ENCODE peak calls at places on chromosomes 3 and 15, in nine cellular contexts. W is astrocyte, X is substantia nigra, T is Peyer's patch, L is psoas muscle, V is ovary, M is Panc1, O is IMR-90, A is heart right ventricle. B is an unnamed sample.

GRCh38 chr3:141302364-141303141 is 65.8 kb upstream of the ZBTB38 start:
- DNase-seq in V (no peak), O (peak), W (peak), A (no peak), M (no peak), T (no peak), L (no peak), X (no peak), B (no peak)

GRCh38 chr3:44248152-44248551 is 6.5 kb downstream of the TOPAZ1 start:
- DNase-seq in L (no peak), X (no peak), O (no peak), M (no peak), V (no peak), A (no peak), W (no peak), T (no peak), B (no peak)

GRCh38 chr3:24259901-24260512 is 234.6 kb downstream of the THRB start:
- DNase-seq in X (no peak), A (no peak), L (peak), W (peak), M (no peak), O (peak), T (no peak), V (no peak), B (no peak)

GRCh38 chr3:168696119-168696518 is 600.4 kb upstream of the GOLIM4 start:
- DNase-seq in O (no peak), L (no peak), X (no peak), T (no peak), W (no peak), M (no peak), A (no peak), V (no peak), B (no peak)

GRCh38 chr15:51866751-51867150 is 37.3 kb downstream of the TMOD3 start:
- DNase-seq in L (no peak), X (no peak), M (no peak), T (no peak), W (no peak), O (no peak), V (no peak), A (no peak), B (no peak)

GRCh38 chr15:92393287-92393993 is at the start of gene ST8SIA2:
- DNase-seq in W (peak), L (peak), T (no peak), V (no peak), M (no peak), X (no peak), O (no peak), A (peak), B (no peak)

GRCh38 chr3:30609930-30610701 is 3.7 kb downstream of the TGFBR2 start:
- DNase-seq in L (no peak), M (no peak), X (no peak), W (no peak), O (no peak), T (no peak), A (no peak), V (no peak), B (no peak)

GRCh38 chr15:41887161-41887560 is 6.7 kb downstream of the SPTBN5 start:
- DNase-seq in O (no peak), M (no peak), T (no peak), L (no peak), A (no peak), V (no peak), X (no peak), W (no peak), B (no peak)

GRCh38 chr3:188272481-188273372 is 118.8 kb downstream of the LPP start:
- DNase-seq in X (no peak), O (peak), A (no peak), M (peak), T (no peak), V (no peak), W (peak), L (no peak), B (no peak)

GRCh38 chr3:50503947-50504346 is 513 bp upstream of the CACNA2D2 start:
- DNase-seq in A (no peak), X (no peak), W (no peak), M (no peak), O (no peak), V (no peak), L (no peak), T (no peak), B (no peak)

GRCh38 chr3:86988986-86989385 is 2.0 kb downstream of the VGLL3 start:
- DNase-seq in W (no peak), O (no peak), X (no peak), M (no peak), T (no peak), L (no peak), A (no peak), V (no peak), B (no peak)

GRCh38 chr3:174253221-174253620 is 605.9 kb upstream of the NAALADL2 start:
- DNase-seq in A (no peak), M (no peak), T (no peak), X (no peak), O (no peak), V (no peak), W (no peak), L (no peak), B (no peak)

GRCh38 chr3:40566699-40567098 is 41.9 kb downstream of the ZNF621 start:
- DNase-seq in W (no peak), T (no peak), V (no peak), X (no peak), M (no peak), O (no peak), L (no peak), A (no peak), B (no peak)

GRCh38 chr15:67843092-67843501 is 3.3 kb upstream of the RNU6-1 start:
- DNase-seq in V (peak), A (no peak), L (no peak), X (no peak), M (no peak), T (no peak), O (no peak), W (no peak), B (no peak)

GRCh38 chr3:9422712-9423424 is 25.5 kb downstream of the SETD5 start:
- DNase-seq in X (peak), O (peak), W (peak), A (peak), M (peak), T (peak), L (peak), V (peak), B (peak)

GRCh38 chr15:66701422-66702034 is 508 bp upstream of the SMAD6 start:
- DNase-seq in L (peak), W (peak), A (peak), M (no peak), V (peak), X (no peak), O (no peak), T (peak), B (no peak)

GRCh38 chr15:78542647-78543046 is 2.4 kb downstream of the PSMA4 start:
- DNase-seq in A (no peak), W (no peak), O (no peak), M (no peak), X (no peak), L (no peak), T (no peak), V (no peak), B (no peak)

GRCh38 chr15:78538358-78538757 is 1.9 kb upstream of the PSMA4 start:
- DNase-seq in M (no peak), L (no peak), V (no peak), X (no peak), W (no peak), A (no peak), O (no peak), T (no peak), B (no peak)

GRCh38 chr15:78540135-78540954 is at the start of gene PSMA4:
- DNase-seq in V (peak), L (peak), W (peak), A (peak), M (peak), O (peak), X (peak), T (peak), B (peak)

GRCh38 chr15:78541744-78542034 is 1.4 kb downstream of the PSMA4 start:
- DNase-seq in O (no peak), L (no peak), W (no peak), A (no peak), V (no peak), M (no peak), X (no peak), T (no peak), B (no peak)

DNA sequence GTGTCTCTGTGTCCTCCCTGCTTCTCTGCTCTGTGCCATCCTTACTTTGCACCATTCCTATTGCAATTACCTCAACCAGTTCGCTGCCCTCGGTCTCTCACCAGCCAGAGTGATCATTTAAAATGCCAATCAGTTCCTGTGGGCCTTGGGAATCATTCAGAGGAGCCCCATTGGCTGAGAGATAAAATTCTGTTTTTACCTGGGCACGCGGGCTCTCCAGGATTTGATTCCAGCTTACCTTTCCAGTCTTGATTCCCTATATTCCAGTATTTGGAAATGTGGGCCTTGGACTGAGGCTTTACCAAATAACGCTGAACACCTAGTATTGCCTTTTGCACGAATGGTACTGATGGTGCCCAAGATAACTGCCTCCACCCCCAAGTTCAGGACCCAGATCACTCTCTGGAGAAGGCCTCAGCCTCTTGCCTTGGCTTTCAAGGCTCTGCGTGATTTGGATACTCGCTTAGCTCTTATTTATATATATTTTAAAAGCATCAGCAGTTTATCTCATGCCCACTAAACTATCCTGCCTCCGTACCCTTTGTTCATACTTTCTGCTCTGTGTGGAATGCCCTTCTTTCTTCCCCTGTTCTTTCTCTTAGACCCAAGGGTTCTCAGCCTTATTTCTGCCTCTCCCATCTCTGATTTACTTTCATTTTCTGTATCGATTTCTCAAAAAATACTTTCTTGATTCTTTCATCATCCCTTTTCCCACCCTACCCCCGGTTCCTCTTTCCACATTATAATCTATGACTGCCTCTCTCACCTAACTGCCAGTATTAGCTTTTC is 905 bp downstream of the PSMA4 start:
- DNase-seq in T (no peak), L (no peak), O (peak), W (no peak), M (no peak), V (no peak), A (no peak), X (no peak), B (no peak)
- H3K27ac ChIP-seq in T (peak), L (peak), O (peak), W (peak), M (peak), V (peak), A (peak), X (peak), B (peak)

GRCh38 chr15:99424131-99424571 is 141.6 kb upstream of the MEF2A start:
- DNase-seq in T (no peak), A (no peak), L (no peak), O (no peak), V (peak), M (no peak), W (no peak), X (no peak), B (no peak)
- H3K27ac ChIP-seq in T (no peak), A (peak), L (peak), O (no peak), V (no peak), M (no peak), W (no peak), X (no peak), B (peak)

GRCh38 chr15:35702946-35703495 is 157.1 kb upstream of the DPH6 start:
- DNase-seq in T (no peak), X (no peak), L (no peak), A (no peak), M (no peak), V (no peak), O (no peak), W (no peak), B (no peak)
- H3K27ac ChIP-seq in T (no peak), X (no peak), L (no peak), A (no peak), M (no peak), V (no peak), O (no peak), W (no peak), B (no peak)

DNA sequence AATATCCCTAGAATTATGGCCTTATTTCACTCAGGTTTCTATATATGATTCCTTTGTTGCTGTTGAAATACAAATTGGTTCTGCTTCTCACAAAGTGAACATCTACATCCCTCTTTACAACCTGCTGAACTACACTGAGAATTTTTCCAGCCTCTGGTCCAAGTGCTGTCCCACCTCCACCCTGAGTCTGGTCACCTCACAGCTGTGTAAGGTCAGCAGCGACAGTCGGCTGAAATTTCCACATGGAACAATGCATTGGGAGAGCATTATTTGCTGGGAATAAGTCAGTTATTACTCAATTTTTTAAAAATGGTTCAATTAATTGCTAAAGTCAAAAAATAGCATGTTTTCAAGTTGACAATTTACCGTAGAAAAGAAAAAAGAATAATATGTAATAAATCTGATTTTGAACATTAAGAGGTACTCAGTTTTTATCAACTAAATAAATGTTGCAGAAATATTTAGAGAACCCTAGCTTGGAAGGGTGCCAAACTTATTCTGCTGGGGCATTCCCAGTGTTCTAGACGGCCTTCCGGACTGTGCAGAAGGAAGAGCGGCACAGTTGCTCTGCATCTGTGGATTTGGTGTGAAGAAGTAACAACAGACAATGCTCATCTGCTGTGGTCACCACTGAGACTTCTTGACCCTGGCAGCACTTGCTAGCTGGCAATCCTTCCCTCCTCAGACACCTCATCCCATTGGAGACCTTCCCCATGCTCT is 1.8 kb downstream of the HCLS1 start:
- DNase-seq in A (no peak), O (no peak), L (no peak), W (no peak), M (no peak), X (no peak), V (no peak), T (no peak), B (no peak)
- H3K27ac ChIP-seq in A (peak), O (no peak), L (no peak), W (no peak), M (no peak), X (no peak), V (no peak), T (peak), B (no peak)

GRCh38 chr3:52477076-52477895 is 17.9 kb upstream of the STAB1 start:
- DNase-seq in O (no peak), V (no peak), L (no peak), X (no peak), M (no peak), W (no peak), T (no peak), A (no peak), B (no peak)
- H3K27ac ChIP-seq in O (no peak), V (no peak), L (no peak), X (no peak), M (no peak), W (no peak), T (no peak), A (no peak), B (no peak)

GRCh38 chr3:179958759-179959158 is 78.0 kb downstream of the PEX5L start:
- DNase-seq in T (no peak), A (no peak), L (no peak), W (no peak), M (no peak), X (no peak), V (no peak), O (no peak), B (no peak)
- H3K27ac ChIP-seq in T (no peak), A (no peak), L (no peak), W (no peak), M (no peak), X (no peak), V (no peak), O (no peak), B (no peak)

GRCh38 chr3:186097317-186097662 is 11.6 kb downstream of the ETV5 start:
- DNase-seq in X (no peak), W (no peak), A (no peak), V (no peak), M (no peak), T (no peak), O (no peak), L (no peak), B (no peak)
- H3K27ac ChIP-seq in X (no peak), W (no peak), A (no peak), V (no peak), M (peak), T (no peak), O (no peak), L (no peak), B (peak)

DNA sequence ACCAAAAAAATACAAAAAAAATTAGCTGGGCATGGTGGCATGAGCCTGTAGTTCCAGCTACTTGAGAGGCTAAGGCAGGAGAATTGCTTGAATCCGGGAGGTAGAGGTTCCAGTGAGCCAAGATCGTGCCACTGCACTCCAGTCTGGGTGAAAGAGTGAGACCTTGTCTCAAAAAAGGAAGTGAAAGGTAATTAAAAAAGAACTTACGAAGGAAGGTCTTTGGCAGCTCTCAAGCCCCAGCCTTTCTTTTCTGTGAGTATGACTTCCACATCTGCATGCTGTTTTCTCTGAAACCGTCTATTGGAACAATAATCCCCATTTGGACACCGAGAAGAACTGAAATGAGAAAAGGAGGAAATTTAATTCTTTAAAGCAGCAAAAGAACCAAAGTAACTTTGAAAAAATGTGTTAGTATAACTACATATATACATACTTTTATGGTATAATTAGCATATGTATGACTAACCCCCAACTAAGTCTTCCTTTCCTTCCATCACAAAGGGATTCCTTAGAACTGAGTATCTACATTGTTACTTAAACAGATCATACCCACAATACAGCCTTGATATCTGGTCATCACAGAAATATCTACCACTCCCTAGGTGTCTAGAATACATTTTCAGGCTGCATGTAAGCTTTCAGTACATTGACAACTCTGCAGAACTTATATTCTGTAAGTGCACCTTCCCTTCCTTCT is 50.1 kb downstream of the SETD2 start:
- DNase-seq in O (peak), W (peak), V (no peak), A (no peak), X (no peak), T (no peak), M (no peak), L (no peak), B (no peak)
- H3K27ac ChIP-seq in O (peak), W (peak), V (no peak), A (no peak), X (no peak), T (no peak), M (no peak), L (no peak), B (no peak)

GRCh38 chr3:179526482-179526881 is 36.2 kb upstream of the ACTL6A start:
- DNase-seq in V (no peak), O (peak), M (no peak), L (no peak), T (no peak), A (no peak), W (no peak), X (no peak), B (no peak)
- H3K27ac ChIP-seq in V (no peak), O (peak), M (no peak), L (no peak), T (no peak), A (peak), W (no peak), X (no peak), B (no peak)

B was measured in caudate nucleus.